ENCODE peak calls at places on chromosome 12, in six cellular contexts. Y is HepG2, F is A549, X is endothelial cell of umbilical vein, Z is K562, P is GM12878. C is an unnamed sample.

GRCh38 chr12:76158518-76159321 is 74.2 kb upstream of the NAP1L1 start:
- DNase-seq in P (peak), Z (peak), X (peak), F (peak), Y (peak), C (peak)

GRCh38 chr12:48002179-48002601 is 2.1 kb downstream of the COL2A1 start:
- DNase-seq in X (no peak), P (no peak), Z (no peak), F (no peak), Y (no peak), C (no peak)

GRCh38 chr12:114313910-114314309 is 92.0 kb downstream of the TBX5 start:
- DNase-seq in F (no peak), Y (no peak), X (no peak), P (no peak), Z (no peak), C (no peak)

GRCh38 chr12:119179335-119180021 is 747 bp downstream of the HSPB8 start:
- DNase-seq in Z (no peak), X (peak), P (no peak), Y (peak), F (peak), C (no peak)

GRCh38 chr12:1830981-1831930 is 10.9 kb downstream of the LRTM2 start:
- DNase-seq in Z (peak), F (peak), Y (peak), X (peak), P (no peak), C (no peak)

GRCh38 chr12:52713960-52714886 is 10.9 kb upstream of the KRT77 start:
- DNase-seq in Z (no peak), X (no peak), P (no peak), Y (no peak), F (peak), C (no peak)

GRCh38 chr12:17954788-17955187 is 135.2 kb downstream of the RERGL start:
- DNase-seq in X (no peak), Y (no peak), Z (no peak), F (peak), P (no peak), C (peak)

GRCh38 chr12:42958271-42958674 is 368.7 kb upstream of the PRICKLE1 start:
- DNase-seq in X (peak), P (no peak), Y (no peak), F (no peak), Z (no peak), C (no peak)

GRCh38 chr12:30824311-30824710 is 69.6 kb upstream of the CAPRIN2 start:
- DNase-seq in P (no peak), X (no peak), Z (no peak), F (no peak), Y (no peak), C (no peak)

GRCh38 chr12:5047729-5048128 is 4.0 kb downstream of the KCNA5 start:
- DNase-seq in P (no peak), F (no peak), Y (no peak), X (no peak), Z (no peak), C (no peak)

GRCh38 chr12:46908936-46909635 is 83.3 kb upstream of the SLC38A4 start:
- DNase-seq in P (no peak), Y (no peak), F (no peak), Z (no peak), X (no peak), C (no peak)

GRCh38 chr12:120625557-120626419 is 14.6 kb upstream of the CABP1 start:
- DNase-seq in Y (no peak), Z (peak), X (no peak), P (peak), F (peak), C (peak)

DNA sequence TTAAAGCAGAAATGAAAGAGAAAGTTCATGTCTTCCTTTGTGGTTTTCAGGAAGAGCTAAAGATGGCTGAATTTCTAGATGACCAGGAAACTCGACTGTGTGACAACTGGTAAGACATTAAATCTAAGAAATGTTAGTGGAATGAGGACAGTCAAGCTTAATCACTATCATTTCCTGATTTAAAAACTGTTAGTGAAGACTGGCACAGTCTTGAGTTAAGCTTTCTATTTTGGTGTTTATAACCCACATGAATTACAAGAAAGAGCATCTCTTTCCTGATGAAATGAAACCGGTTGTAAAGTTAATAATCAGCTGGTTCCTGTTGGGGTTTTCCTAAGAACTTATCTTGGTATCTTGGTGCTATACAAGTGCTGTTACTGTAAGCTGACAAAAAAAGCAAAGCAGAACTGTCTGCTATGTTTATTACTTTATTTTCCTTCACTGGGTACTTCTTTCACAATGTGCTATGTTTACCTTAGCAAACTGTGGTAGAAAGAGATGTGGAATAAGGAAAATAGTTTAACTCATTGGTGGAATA is 5.2 kb downstream of the TRAFD1 start:
- DNase-seq in Y (no peak), X (peak), Z (no peak), P (peak), F (no peak), C (peak)
- TF ChIP-seq MYC in Y (no peak), X (no peak), Z (no peak), P (no peak), F (no peak), C (no peak)

DNA sequence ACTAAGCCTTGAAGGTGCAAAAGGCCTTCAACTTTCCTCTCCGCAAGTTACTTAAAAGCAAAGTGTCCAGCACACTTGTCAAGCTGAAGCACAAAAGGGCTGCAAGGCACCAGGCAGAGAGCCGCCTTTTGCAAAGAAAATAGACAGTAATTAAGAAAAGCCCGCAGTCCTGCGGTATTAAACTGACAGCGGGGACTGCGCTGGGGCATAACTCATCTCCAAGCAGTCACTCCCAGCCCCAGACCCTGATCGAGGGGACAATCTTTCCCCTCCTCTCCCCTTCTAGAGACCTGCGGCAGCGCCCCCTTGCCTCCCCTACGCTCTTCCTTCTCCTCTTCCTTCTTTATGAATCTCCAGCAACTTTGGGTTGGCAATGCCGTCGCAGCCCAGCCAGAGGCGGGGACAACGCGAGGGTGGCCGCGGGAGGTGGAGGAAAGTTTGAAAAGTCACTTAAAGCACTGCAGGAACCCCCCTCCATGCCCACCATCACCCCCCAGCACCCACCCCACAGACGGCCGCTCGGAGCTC is 200.9 kb upstream of the CAND1 start:
- DNase-seq in X (no peak), P (no peak), Y (no peak), Z (no peak), F (peak), C (no peak)
- TF ChIP-seq POLR2A in X (no peak), P (no peak), Y (no peak), Z (no peak), F (no peak), C (no peak)

GRCh38 chr12:86666311-86666710 is 410.1 kb upstream of the MGAT4C start:
- DNase-seq in X (no peak), F (no peak), Z (no peak), P (no peak), Y (no peak), C (no peak)
- TF ChIP-seq MYC in X (no peak), F (no peak), Z (no peak), P (no peak), Y (no peak), C (no peak)

GRCh38 chr12:131919051-131919347 is 10.1 kb upstream of the PUS1 start:
- DNase-seq in Y (no peak), X (no peak), F (no peak), Z (no peak), P (no peak), C (no peak)
- TF ChIP-seq POLR2A in Y (no peak), X (no peak), F (no peak), Z (no peak), P (no peak), C (no peak)

GRCh38 chr12:108812324-108812723 is 45.1 kb downstream of the SSH1 start:
- DNase-seq in Z (no peak), X (no peak), P (no peak), F (no peak), Y (no peak), C (no peak)

GRCh38 chr12:108816652-108817335 is 40.6 kb downstream of the SSH1 start:
- DNase-seq in Z (no peak), P (no peak), Y (no peak), F (no peak), X (no peak), C (no peak)

GRCh38 chr12:108815875-108816594 is 41.3 kb downstream of the SSH1 start:
- DNase-seq in P (no peak), F (no peak), X (no peak), Z (no peak), Y (no peak), C (no peak)

GRCh38 chr12:108815369-108815768 is 42.0 kb downstream of the SSH1 start:
- DNase-seq in Z (no peak), P (no peak), Y (no peak), X (no peak), F (no peak), C (no peak)

DNA sequence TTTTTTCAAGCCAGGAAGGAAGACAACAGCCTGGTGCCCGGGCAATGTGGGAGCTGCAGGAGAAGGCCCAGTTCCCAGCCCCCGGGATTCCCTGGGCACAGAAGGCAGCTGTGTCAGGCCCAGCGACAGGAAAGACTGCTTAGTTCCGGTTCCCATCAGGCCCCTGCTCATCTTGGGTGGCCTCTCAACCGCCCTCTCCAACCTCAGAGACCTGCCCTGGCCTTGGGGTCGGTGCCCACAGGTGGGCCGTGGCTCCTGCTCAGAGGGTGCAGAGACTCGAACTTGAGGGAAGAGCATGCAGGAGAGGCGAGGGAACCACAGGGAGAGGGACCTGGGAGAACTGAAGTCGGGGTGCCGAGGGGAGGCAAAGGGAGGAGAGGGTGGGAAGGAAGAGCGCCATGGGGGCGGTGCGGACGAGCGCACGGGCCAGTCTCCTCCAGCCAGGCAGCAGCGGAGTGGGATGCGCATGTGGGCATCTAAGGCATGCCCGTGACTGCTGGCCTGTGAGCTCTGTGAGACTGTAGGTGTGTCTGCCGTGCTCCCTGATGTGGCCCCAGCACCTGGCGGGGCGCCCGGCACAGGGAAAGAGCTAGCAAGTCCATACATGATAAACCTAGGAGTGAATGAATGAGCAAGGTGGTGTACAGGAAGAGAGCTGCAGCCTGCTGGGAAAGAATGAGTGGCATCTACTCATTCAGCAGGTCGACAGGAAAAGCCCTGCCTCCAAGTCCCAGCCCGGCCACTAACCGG is 42.7 kb downstream of the SSH1 start:
- DNase-seq in P (no peak), F (no peak), X (no peak), Y (no peak), Z (no peak), C (no peak)
- TF ChIP-seq MYC in P (no peak), F (no peak), X (no peak), Y (no peak), Z (no peak), C (no peak)

DNA sequence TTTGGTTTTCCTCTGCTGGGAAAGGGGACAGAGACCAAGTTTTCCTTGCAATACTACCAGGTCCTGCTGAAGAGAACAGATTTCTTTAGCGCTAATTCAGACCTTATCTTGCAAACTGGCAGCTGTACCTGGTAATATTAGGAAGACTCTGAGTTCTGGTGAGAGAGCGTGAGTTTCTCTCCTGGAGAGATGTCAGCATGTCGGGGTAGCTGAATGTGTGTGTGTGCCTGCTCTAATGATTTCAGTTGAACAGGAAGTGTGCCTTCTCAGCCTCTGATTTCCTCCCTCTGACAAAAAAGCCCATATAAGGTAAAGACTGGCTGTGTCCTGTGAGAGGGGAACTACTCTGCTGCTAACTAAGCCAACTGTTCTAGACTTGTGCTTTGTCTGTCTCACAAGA is 10.3 kb upstream of the ERP27 start:
- DNase-seq in F (peak), Z (no peak), X (peak), P (peak), Y (no peak), C (peak)
- TF ChIP-seq POLR2A in F (no peak), Z (no peak), X (peak), P (peak), Y (no peak), C (peak)

GRCh38 chr12:27969011-27969900 is 3.3 kb downstream of the PTHLH start:
- DNase-seq in X (peak), Y (no peak), Z (no peak), P (no peak), F (peak), C (no peak)
- TF ChIP-seq MYC in X (no peak), Y (no peak), Z (no peak), P (no peak), F (no peak), C (no peak)

GRCh38 chr12:28190321-28191017 is at the start of gene CCDC91:
- DNase-seq in P (peak), X (peak), Z (peak), Y (peak), F (peak), C (peak)
- TF ChIP-seq POLR2A in P (peak), X (peak), Z (peak), Y (peak), F (peak), C (peak)